ENCODE peak calls at places on chromosomes 16 and 17, in ten cellular contexts. One of them, this sample, is unnamed. For H3K36me3, the result is how much of the 10 kb centered on the place peaks cover.

GRCh38 chr17:76623271-76624146 is 20.0 kb downstream of the ST6GALNAC1 start:
- ATAC-seq in pancreas: peak
- ATAC-seq in heart right ventricle: peak
- ATAC-seq in Panc1: peak
- ATAC-seq in K562: peak
- ATAC-seq in heart left ventricle: peak
- ATAC-seq in left lung: peak
- ATAC-seq in CD8-positive, alpha-beta T cell: peak
- ATAC-seq in PC-3: peak
- ATAC-seq in IMR-90: peak
- ATAC-seq in this sample: peak

GRCh38 chr17:55167024-55167721 is 97.6 kb upstream of the HLF start:
- ATAC-seq in pancreas: no peak
- ATAC-seq in heart right ventricle: no peak
- ATAC-seq in Panc1: no peak
- ATAC-seq in K562: no peak
- ATAC-seq in heart left ventricle: no peak
- ATAC-seq in left lung: no peak
- ATAC-seq in CD8-positive, alpha-beta T cell: no peak
- ATAC-seq in PC-3: peak
- ATAC-seq in IMR-90: no peak
- ATAC-seq in this sample: no peak

GRCh38 chr17:42618442-42619150 is 9.1 kb downstream of the TUBG1 start:
- ATAC-seq in pancreas: peak
- ATAC-seq in heart right ventricle: peak
- ATAC-seq in Panc1: peak
- ATAC-seq in K562: peak
- ATAC-seq in heart left ventricle: peak
- ATAC-seq in left lung: peak
- ATAC-seq in CD8-positive, alpha-beta T cell: no peak
- ATAC-seq in PC-3: peak
- ATAC-seq in IMR-90: no peak
- ATAC-seq in this sample: peak

GRCh38 chr16:24667244-24667764 is 62.1 kb upstream of the TNRC6A start:
- ATAC-seq in pancreas: no peak
- ATAC-seq in heart right ventricle: no peak
- ATAC-seq in Panc1: no peak
- ATAC-seq in K562: no peak
- ATAC-seq in heart left ventricle: no peak
- ATAC-seq in left lung: no peak
- ATAC-seq in CD8-positive, alpha-beta T cell: no peak
- ATAC-seq in PC-3: no peak
- ATAC-seq in IMR-90: no peak
- ATAC-seq in this sample: no peak

GRCh38 chr17:56810286-56810781 is 23.4 kb downstream of the C17orf67 start:
- ATAC-seq in pancreas: no peak
- ATAC-seq in heart right ventricle: peak
- ATAC-seq in Panc1: no peak
- ATAC-seq in K562: no peak
- ATAC-seq in heart left ventricle: no peak
- ATAC-seq in left lung: no peak
- ATAC-seq in CD8-positive, alpha-beta T cell: no peak
- ATAC-seq in PC-3: no peak
- ATAC-seq in IMR-90: no peak
- ATAC-seq in this sample: no peak

GRCh38 chr17:49333806-49334205 is 28.2 kb downstream of the ZNF652 start:
- ATAC-seq in pancreas: no peak
- ATAC-seq in heart right ventricle: no peak
- ATAC-seq in Panc1: no peak
- ATAC-seq in K562: no peak
- ATAC-seq in heart left ventricle: no peak
- ATAC-seq in left lung: no peak
- ATAC-seq in CD8-positive, alpha-beta T cell: no peak
- ATAC-seq in PC-3: peak
- ATAC-seq in IMR-90: peak
- ATAC-seq in this sample: no peak

GRCh38 chr16:85969159-85969558 is 70.2 kb downstream of the IRF8 start:
- ATAC-seq in pancreas: no peak
- ATAC-seq in heart right ventricle: no peak
- ATAC-seq in Panc1: no peak
- ATAC-seq in K562: no peak
- ATAC-seq in heart left ventricle: no peak
- ATAC-seq in left lung: no peak
- ATAC-seq in CD8-positive, alpha-beta T cell: no peak
- ATAC-seq in PC-3: no peak
- ATAC-seq in IMR-90: peak
- ATAC-seq in this sample: no peak

GRCh38 chr17:49738456-49739163 is 25.3 kb downstream of the FAM117A start:
- ATAC-seq in pancreas: no peak
- ATAC-seq in heart right ventricle: no peak
- ATAC-seq in Panc1: no peak
- ATAC-seq in K562: no peak
- ATAC-seq in heart left ventricle: no peak
- ATAC-seq in left lung: no peak
- ATAC-seq in CD8-positive, alpha-beta T cell: no peak
- ATAC-seq in PC-3: no peak
- ATAC-seq in IMR-90: no peak
- ATAC-seq in this sample: no peak

GRCh38 chr17:73819440-73820395 is 175.5 kb upstream of the SDK2 start:
- ATAC-seq in pancreas: no peak
- ATAC-seq in heart right ventricle: no peak
- ATAC-seq in Panc1: no peak
- ATAC-seq in K562: no peak
- ATAC-seq in heart left ventricle: no peak
- ATAC-seq in left lung: no peak
- ATAC-seq in CD8-positive, alpha-beta T cell: no peak
- ATAC-seq in PC-3: no peak
- ATAC-seq in IMR-90: no peak
- ATAC-seq in this sample: no peak

GRCh38 chr17:73823684-73824083 is 179.4 kb upstream of the SDK2 start:
- ATAC-seq in pancreas: no peak
- ATAC-seq in heart right ventricle: no peak
- ATAC-seq in Panc1: no peak
- ATAC-seq in K562: no peak
- ATAC-seq in heart left ventricle: no peak
- ATAC-seq in left lung: no peak
- ATAC-seq in CD8-positive, alpha-beta T cell: no peak
- ATAC-seq in PC-3: no peak
- ATAC-seq in IMR-90: no peak
- ATAC-seq in this sample: no peak

GRCh38 chr17:73822371-73822770 is 178.1 kb upstream of the SDK2 start:
- ATAC-seq in pancreas: no peak
- ATAC-seq in heart right ventricle: no peak
- ATAC-seq in Panc1: no peak
- ATAC-seq in K562: no peak
- ATAC-seq in heart left ventricle: no peak
- ATAC-seq in left lung: no peak
- ATAC-seq in CD8-positive, alpha-beta T cell: no peak
- ATAC-seq in PC-3: no peak
- ATAC-seq in IMR-90: no peak
- ATAC-seq in this sample: no peak

GRCh38 chr17:73821665-73822064 is 177.4 kb upstream of the SDK2 start:
- ATAC-seq in pancreas: no peak
- ATAC-seq in heart right ventricle: no peak
- ATAC-seq in Panc1: no peak
- ATAC-seq in K562: no peak
- ATAC-seq in heart left ventricle: no peak
- ATAC-seq in left lung: no peak
- ATAC-seq in CD8-positive, alpha-beta T cell: no peak
- ATAC-seq in PC-3: no peak
- ATAC-seq in IMR-90: no peak
- ATAC-seq in this sample: no peak

DNA sequence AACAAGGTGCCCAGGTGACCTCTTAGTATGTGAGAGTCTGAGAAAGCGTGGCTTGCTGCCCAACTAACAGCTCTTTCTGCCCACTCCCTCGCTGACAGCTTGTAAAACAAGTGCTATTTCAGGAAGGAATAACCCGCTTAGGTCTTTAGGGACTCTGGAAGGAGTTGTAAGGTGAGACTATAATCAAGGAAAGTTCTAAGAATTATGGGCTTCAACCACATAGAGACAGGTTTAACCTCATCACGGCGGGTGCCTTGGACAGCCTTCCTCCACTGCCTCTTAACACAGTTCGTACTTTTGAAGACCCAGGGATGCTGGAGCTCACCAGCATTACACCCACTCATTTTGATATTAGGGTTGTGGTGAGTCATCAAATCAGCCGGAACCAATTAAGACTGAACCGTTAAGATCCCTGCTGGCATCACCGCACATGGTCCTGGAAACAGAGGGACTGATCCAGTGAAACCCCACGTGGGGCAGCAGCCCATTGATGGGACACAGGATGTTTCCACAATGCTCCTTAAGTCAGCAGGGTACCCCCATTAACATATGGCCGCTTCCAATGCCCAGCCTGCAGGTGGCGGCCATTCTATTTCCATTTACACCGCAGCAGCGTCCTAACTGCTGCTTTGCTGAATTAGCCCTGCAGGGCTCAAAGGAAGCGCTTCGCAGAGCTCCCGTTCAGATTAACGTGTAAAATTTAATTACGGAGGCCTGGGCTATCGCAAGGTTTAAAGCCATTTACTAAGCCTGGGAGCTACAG is 176.6 kb upstream of the SDK2 start:
- ATAC-seq in pancreas: no peak
- ATAC-seq in heart right ventricle: no peak
- ATAC-seq in Panc1: no peak
- ATAC-seq in K562: peak
- ATAC-seq in heart left ventricle: no peak
- ATAC-seq in left lung: peak
- ATAC-seq in CD8-positive, alpha-beta T cell: no peak
- ATAC-seq in PC-3: no peak
- ATAC-seq in IMR-90: no peak
- ATAC-seq in this sample: no peak
- TF ChIP-seq CTCF in pancreas: no peak
- TF ChIP-seq CTCF in heart right ventricle: no peak
- TF ChIP-seq CTCF in Panc1: no peak
- TF ChIP-seq CTCF in K562: peak
- TF ChIP-seq CTCF in heart left ventricle: no peak
- TF ChIP-seq CTCF in left lung: no peak
- TF ChIP-seq CTCF in CD8-positive, alpha-beta T cell: no peak
- TF ChIP-seq CTCF in PC-3: no peak
- TF ChIP-seq CTCF in IMR-90: no peak
- TF ChIP-seq CTCF in this sample: no peak

DNA sequence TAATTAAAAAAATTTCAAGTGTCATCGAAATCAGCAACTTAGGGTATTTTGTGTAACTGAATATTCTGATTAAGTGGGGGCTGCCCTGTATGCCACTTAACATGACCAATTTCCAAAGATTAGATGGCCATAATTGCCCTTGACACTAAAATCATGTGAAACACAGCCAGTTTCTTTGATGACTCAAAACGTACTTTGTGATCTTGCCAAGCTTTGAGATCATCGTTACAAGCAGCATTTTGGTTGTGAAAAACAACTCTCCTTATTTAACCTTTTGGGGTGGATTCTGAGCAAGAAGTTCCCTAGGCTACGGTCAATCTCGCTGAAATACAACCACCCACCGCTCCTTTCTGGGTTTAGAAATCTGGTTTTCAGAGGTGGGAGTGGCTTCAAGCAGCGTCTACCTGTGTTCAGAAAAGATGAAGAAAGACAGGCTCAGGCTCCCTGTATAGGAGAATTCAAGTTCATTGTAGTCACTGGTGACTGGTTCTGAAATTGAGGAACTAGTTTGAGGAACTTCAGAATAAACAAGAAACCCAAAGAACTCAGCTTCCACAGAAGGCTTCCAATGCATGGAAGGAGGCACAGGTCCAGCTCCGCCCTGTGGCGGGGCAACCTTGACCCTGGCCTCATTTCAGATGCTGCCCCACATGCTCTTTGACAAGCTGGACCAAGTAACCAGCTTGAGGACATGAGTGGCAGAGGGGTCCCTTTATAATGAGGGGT is 9.4 kb downstream of the MAP3K14 start:
- ATAC-seq in pancreas: peak
- ATAC-seq in heart right ventricle: peak
- ATAC-seq in Panc1: no peak
- ATAC-seq in K562: no peak
- ATAC-seq in heart left ventricle: no peak
- ATAC-seq in left lung: peak
- ATAC-seq in CD8-positive, alpha-beta T cell: peak
- ATAC-seq in PC-3: peak
- ATAC-seq in IMR-90: peak
- ATAC-seq in this sample: peak
- H3K4me3 ChIP-seq in pancreas: no peak
- H3K4me3 ChIP-seq in heart right ventricle: no peak
- H3K4me3 ChIP-seq in Panc1: peak
- H3K4me3 ChIP-seq in K562: no peak
- H3K4me3 ChIP-seq in heart left ventricle: no peak
- H3K4me3 ChIP-seq in left lung: no peak
- H3K4me3 ChIP-seq in CD8-positive, alpha-beta T cell: no peak
- H3K4me3 ChIP-seq in PC-3: peak
- H3K4me3 ChIP-seq in IMR-90: no peak
- H3K4me3 ChIP-seq in this sample: no peak

DNA sequence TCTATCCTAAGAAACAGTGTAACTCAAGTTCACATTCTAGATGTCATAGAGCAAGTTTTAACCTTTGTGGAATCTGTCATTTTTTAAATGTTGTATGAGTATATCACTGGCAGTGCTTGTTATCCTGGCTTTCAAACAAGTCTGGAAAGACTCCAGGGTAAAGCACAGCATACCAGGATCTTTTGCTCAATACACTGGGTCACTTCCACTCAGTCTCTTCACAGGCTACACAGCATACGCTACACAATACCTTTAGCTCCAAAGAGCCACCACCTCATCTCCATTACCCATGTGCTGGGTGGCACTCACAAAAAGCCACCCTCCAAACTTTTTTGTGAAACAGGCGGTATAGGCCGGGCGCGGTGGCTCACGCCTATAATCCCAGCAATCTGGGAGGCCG is 69.5 kb downstream of the PARN start:
- ATAC-seq in pancreas: no peak
- ATAC-seq in heart right ventricle: no peak
- ATAC-seq in Panc1: no peak
- ATAC-seq in K562: no peak
- ATAC-seq in heart left ventricle: peak
- ATAC-seq in left lung: peak
- ATAC-seq in CD8-positive, alpha-beta T cell: no peak
- ATAC-seq in PC-3: no peak
- ATAC-seq in IMR-90: peak
- ATAC-seq in this sample: no peak
- H3K36me3 ChIP-seq in pancreas: under half
- H3K36me3 ChIP-seq in heart right ventricle: under half
- H3K36me3 ChIP-seq in Panc1: under half
- H3K36me3 ChIP-seq in K562: under half
- H3K36me3 ChIP-seq in heart left ventricle: under half
- H3K36me3 ChIP-seq in left lung: under half
- H3K36me3 ChIP-seq in CD8-positive, alpha-beta T cell: under half
- H3K36me3 ChIP-seq in PC-3: under half
- H3K36me3 ChIP-seq in IMR-90: under half
- H3K36me3 ChIP-seq in this sample: under half

DNA sequence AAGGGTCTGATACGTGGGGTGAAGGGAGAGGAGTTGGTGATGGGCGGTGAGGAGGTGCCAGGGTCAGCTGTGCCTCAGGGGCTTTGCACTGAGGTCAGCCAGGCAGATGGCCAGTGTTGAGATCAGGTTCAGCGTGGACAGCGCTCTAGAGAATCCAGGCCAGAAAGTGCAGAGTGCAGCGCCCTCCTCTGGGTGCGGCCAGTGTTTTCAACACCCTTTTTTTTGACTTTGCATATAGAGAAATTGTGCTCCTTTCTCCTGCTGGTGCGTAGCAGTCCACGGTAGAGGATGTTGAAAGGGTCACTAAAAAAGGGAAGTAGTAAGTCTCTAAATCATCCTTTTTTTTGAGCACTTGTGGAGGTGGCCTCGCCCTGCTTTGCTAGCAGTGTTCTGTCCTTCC is 53.9 kb downstream of the BANP start:
- ATAC-seq in pancreas: no peak
- ATAC-seq in heart right ventricle: no peak
- ATAC-seq in Panc1: no peak
- ATAC-seq in K562: peak
- ATAC-seq in heart left ventricle: no peak
- ATAC-seq in left lung: peak
- ATAC-seq in CD8-positive, alpha-beta T cell: no peak
- ATAC-seq in PC-3: no peak
- ATAC-seq in IMR-90: no peak
- ATAC-seq in this sample: no peak
- TF ChIP-seq CTCF in pancreas: no peak
- TF ChIP-seq CTCF in heart right ventricle: peak
- TF ChIP-seq CTCF in Panc1: no peak
- TF ChIP-seq CTCF in K562: peak
- TF ChIP-seq CTCF in heart left ventricle: no peak
- TF ChIP-seq CTCF in left lung: no peak
- TF ChIP-seq CTCF in CD8-positive, alpha-beta T cell: no peak
- TF ChIP-seq CTCF in PC-3: peak
- TF ChIP-seq CTCF in IMR-90: peak
- TF ChIP-seq CTCF in this sample: no peak

This sample was measured in gastroesophageal sphincter.